ENCODE peak calls at places on chromosomes 11 and 22, in seven cellular contexts. L is GM23248, N is epithelial cell of proximal tubule, F is neural crest cell, E is trophoblast cell, D is NCI-H345, M is A172. R is an unnamed sample.

GRCh38 chr11:130070109-130070828 is 575 bp downstream of the APLP2 start:
- DNase-seq in M (no peak), L (peak; percentile 71), N (no peak), F (peak; percentile 37), E (peak; percentile 76), D (peak; percentile 47), R (no peak)

GRCh38 chr11:45736424-45736823 is 68.5 kb upstream of the SLC35C1 start:
- DNase-seq in D (peak; percentile 12), F (no peak), E (peak; percentile 96), N (no peak), M (peak; percentile 16), L (peak; percentile 56), R (no peak)

GRCh38 chr11:36147491-36147890 is 141.7 kb downstream of the COMMD9 start:
- DNase-seq in M (no peak), L (no peak), F (no peak), D (no peak), N (no peak), E (peak; percentile 14), R (no peak)

GRCh38 chr11:132779487-132779886 is 752.8 kb downstream of the OPCML start:
- DNase-seq in L (peak; percentile 48), E (no peak), F (no peak), N (no peak), M (no peak), D (no peak), R (no peak)

GRCh38 chr11:68012843-68013610 is 2.9 kb downstream of the ALDH3B1 start:
- DNase-seq in N (peak; percentile 93), M (peak; percentile 97), D (no peak), L (peak; percentile 98), E (peak; percentile 94), F (no peak), R (no peak)

GRCh38 chr11:128931661-128932060 is 11.0 kb downstream of the TP53AIP1 start:
- DNase-seq in L (no peak), N (no peak), D (no peak), F (no peak), M (no peak), E (no peak), R (no peak)

GRCh38 chr22:37459211-37459610 is 27.0 kb downstream of the MFNG start:
- DNase-seq in D (peak; percentile 84), L (no peak), F (no peak), N (no peak), E (no peak), M (no peak), R (no peak)

GRCh38 chr11:133343951-133344350 is 188.3 kb downstream of the OPCML start:
- DNase-seq in M (peak; percentile 1), F (no peak), N (no peak), D (peak; percentile 84), E (no peak), L (no peak), R (no peak)

GRCh38 chr11:2409701-2410468 is 9.3 kb downstream of the TSSC4 start:
- DNase-seq in L (no peak), E (no peak), D (no peak), M (no peak), N (no peak), F (no peak), R (no peak)

GRCh38 chr22:39297490-39298193 is 21.8 kb downstream of the RPL3 start:
- DNase-seq in L (no peak), N (no peak), E (peak; percentile 66), M (no peak), F (no peak), D (peak; percentile 49), R (peak; percentile 29)

R was measured in Jurkat, Clone E6-1.